ENCODE peak calls at places on chromosomes 12 and 14, in five cellular contexts. Y, H, U, M and K are unnamed samples.

GRCh38 chr12:106369624-106370346 is 12.2 kb downstream of the POLR3B start:
- DNase-seq in Y (peak), H (no peak), U (no peak), M (no peak), K (no peak)

GRCh38 chr12:30813741-30814687 is 59.3 kb upstream of the CAPRIN2 start:
- DNase-seq in Y (peak), H (no peak), U (no peak), M (no peak), K (no peak)

GRCh38 chr14:38420045-38420444 is 164.2 kb upstream of the CLEC14A start:
- DNase-seq in Y (peak), H (no peak), U (no peak), M (no peak), K (no peak)

GRCh38 chr12:105317942-105318614 is 12.4 kb upstream of the C12orf75 start:
- DNase-seq in Y (no peak), H (no peak), U (no peak), M (no peak), K (no peak)

GRCh38 chr14:57189070-57189469 is 79.6 kb downstream of the EXOC5 start:
- DNase-seq in Y (peak), H (no peak), U (no peak), M (no peak), K (no peak)

GRCh38 chr14:76955575-76956252 is 72.8 kb downstream of the IRF2BPL start:
- DNase-seq in Y (peak), H (no peak), U (peak), M (peak), K (no peak)

GRCh38 chr14:22871200-22871961 is at the start of gene LRP10:
- DNase-seq in Y (peak), H (peak), U (peak), M (peak), K (peak)

GRCh38 chr12:7933255-7933726 is 2.7 kb downstream of the SLC2A3 start:
- DNase-seq in Y (peak), H (peak), U (peak), M (peak), K (peak)

GRCh38 chr14:75044322-75044721 is 6.9 kb downstream of the MLH3 start:
- DNase-seq in Y (peak), H (no peak), U (no peak), M (no peak), K (no peak)

GRCh38 chr14:50038398-50039119 is 77.8 kb downstream of the VCPKMT start:
- DNase-seq in Y (peak), H (no peak), U (peak), M (peak), K (peak)

GRCh38 chr12:6778212-6778570 is 5.9 kb downstream of the LAG3 start:
- DNase-seq in Y (peak), H (no peak), U (no peak), M (no peak), K (peak)

GRCh38 chr12:130336723-130337475 is 788 bp upstream of the PIWIL1 start:
- DNase-seq in Y (no peak), H (no peak), U (no peak), M (no peak), K (no peak)

GRCh38 chr12:94596596-94596995 is 53.8 kb downstream of the TMCC3 start:
- DNase-seq in Y (no peak), H (no peak), U (no peak), M (no peak), K (no peak)

GRCh38 chr12:47742253-47742825 is 16.3 kb downstream of the RAPGEF3 start:
- DNase-seq in Y (peak), H (peak), U (no peak), M (peak), K (peak)

GRCh38 chr14:48771717-48772116 is 814.5 kb downstream of the RPS29 start:
- DNase-seq in Y (no peak), H (no peak), U (no peak), M (no peak), K (no peak)

GRCh38 chr12:128387811-128388422 is 120.9 kb downstream of the TMEM132C start:
- DNase-seq in Y (peak), H (peak), U (no peak), M (peak), K (peak)

GRCh38 chr14:75831455-75831854 is 150.3 kb downstream of the TGFB3 start:
- DNase-seq in Y (peak), H (peak), U (no peak), M (peak), K (peak)

GRCh38 chr12:105414088-105414487 is 83.6 kb downstream of the C12orf75 start:
- DNase-seq in Y (no peak), H (no peak), U (no peak), M (no peak), K (no peak)

GRCh38 chr12:130339946-130340345 is 2.3 kb downstream of the PIWIL1 start:
- DNase-seq in Y (no peak), H (no peak), U (no peak), M (no peak), K (no peak)

GRCh38 chr12:53757095-53757770 is 5.5 kb upstream of the CISTR start:
- DNase-seq in Y (peak), H (peak), U (no peak), M (peak), K (peak)